ENCODE peak calls at places on chromosome 13, in seven cellular contexts. Q, C, B, W, J, M and O are unnamed samples.

GRCh38 chr13:40969169-40969901 is 49.8 kb downstream of the ELF1 start:
- DNase-seq in Q (no peak), C (no peak), B (no peak), W (no peak), J (no peak), M (no peak), O (no peak)

GRCh38 chr13:101473458-101473857 is 21.0 kb downstream of the ITGBL1 start:
- DNase-seq in Q (peak; percentile 76), C (peak; percentile 91), B (no peak), W (peak; percentile 36), J (no peak), M (peak; percentile 67), O (no peak)

GRCh38 chr13:112727581-112727980 is 37.7 kb downstream of the ATP11A start:
- DNase-seq in Q (no peak), C (no peak), B (no peak), W (no peak), J (no peak), M (no peak), O (no peak)

GRCh38 chr13:44259045-44260042 is 114.3 kb upstream of the SERP2 start:
- DNase-seq in Q (peak; percentile 82), C (peak; percentile 47), B (peak; percentile 54), W (peak; percentile 68), J (peak; percentile 55), M (peak; percentile 66), O (peak; percentile 13)

GRCh38 chr13:109955598-109955997 is 169.2 kb upstream of the IRS2 start:
- DNase-seq in Q (no peak), C (peak; percentile 37), B (no peak), W (no peak), J (no peak), M (peak; percentile 85), O (no peak)

GRCh38 chr13:99237981-99238662 is 20.1 kb downstream of the GPR18 start:
- DNase-seq in Q (no peak), C (no peak), B (no peak), W (no peak), J (no peak), M (no peak), O (no peak)

GRCh38 chr13:72399351-72399750 is 328.1 kb downstream of the MZT1 start:
- DNase-seq in Q (no peak), C (no peak), B (no peak), W (no peak), J (no peak), M (no peak), O (no peak)

GRCh38 chr13:114145256-114145655 is 12.8 kb upstream of the RASA3 start:
- DNase-seq in Q (no peak), C (no peak), B (peak; percentile 9), W (no peak), J (no peak), M (no peak), O (no peak)

GRCh38 chr13:95955255-95955654 is 97.9 kb downstream of the UGGT2 start:
- DNase-seq in Q (no peak), C (no peak), B (no peak), W (no peak), J (no peak), M (no peak), O (no peak)

GRCh38 chr13:23980160-23980551 is 82.9 kb upstream of the C1QTNF9B start:
- DNase-seq in Q (peak; percentile 91), C (peak; percentile 95), B (peak; percentile 84), W (peak; percentile 90), J (peak; percentile 50), M (peak; percentile 95), O (peak; percentile 75)

GRCh38 chr13:111281751-111282311 is 38.6 kb upstream of the TEX29 start:
- DNase-seq in Q (no peak), C (peak; percentile 63), B (no peak), W (no peak), J (no peak), M (peak; percentile 57), O (no peak)

GRCh38 chr13:24209138-24209537 is 48.6 kb downstream of the SPATA13 start:
- DNase-seq in Q (no peak), C (no peak), B (no peak), W (no peak), J (no peak), M (no peak), O (no peak)

GRCh38 chr13:92842145-92842544 is 384.5 kb upstream of the GPC6 start:
- DNase-seq in Q (no peak), C (peak; percentile 70), B (no peak), W (no peak), J (no peak), M (peak; percentile 91), O (no peak)

GRCh38 chr13:44068169-44068568 is 188.5 kb downstream of the LACC1 start:
- DNase-seq in Q (no peak), C (peak; percentile 76), B (no peak), W (no peak), J (no peak), M (peak; percentile 56), O (no peak)

GRCh38 chr13:45695198-45695730 is 6.9 kb upstream of the CBY2 start:
- DNase-seq in Q (no peak), C (peak; percentile 38), B (no peak), W (no peak), J (no peak), M (peak; percentile 5), O (no peak)

GRCh38 chr13:93700115-93700514 is 473.5 kb downstream of the GPC6 start:
- DNase-seq in Q (no peak), C (peak; percentile 11), B (no peak), W (no peak), J (no peak), M (no peak), O (no peak)

GRCh38 chr13:41007359-41008118 is 11.6 kb downstream of the ELF1 start:
- DNase-seq in Q (no peak), C (peak; percentile 76), B (no peak), W (no peak), J (no peak), M (no peak), O (no peak)

GRCh38 chr13:83215627-83216026 is 666.6 kb downstream of the SLITRK1 start:
- DNase-seq in Q (no peak), C (peak; percentile 81), B (no peak), W (no peak), J (no peak), M (peak; percentile 81), O (no peak)

GRCh38 chr13:114077938-114078335 is 54.5 kb downstream of the RASA3 start:
- DNase-seq in Q (peak; percentile 44), C (peak; percentile 89), B (no peak), W (no peak), J (no peak), M (peak; percentile 74), O (peak; percentile 3)

GRCh38 chr13:112785419-112785856 is 95.6 kb downstream of the ATP11A start:
- DNase-seq in Q (no peak), C (no peak), B (no peak), W (no peak), J (no peak), M (no peak), O (peak; percentile 24)

GRCh38 chr13:113941571-113942191 is 32.2 kb downstream of the C13orf46 start:
- DNase-seq in Q (no peak), C (no peak), B (peak; percentile 9), W (no peak), J (no peak), M (peak; percentile 37), O (no peak)

GRCh38 chr13:23959231-23959862 is 62.0 kb upstream of the C1QTNF9B start:
- DNase-seq in Q (no peak), C (peak; percentile 52), B (no peak), W (no peak), J (no peak), M (peak; percentile 59), O (no peak)

GRCh38 chr13:102141625-102142472 is 260.0 kb downstream of the FGF14 start:
- DNase-seq in Q (no peak), C (peak; percentile 67), B (no peak), W (no peak), J (no peak), M (peak; percentile 36), O (no peak)

GRCh38 chr13:63737418-63737817 is 2321.8 kb upstream of the PCDH20 start:
- DNase-seq in Q (no peak), C (no peak), B (no peak), W (no peak), J (no peak), M (no peak), O (no peak)

DNA sequence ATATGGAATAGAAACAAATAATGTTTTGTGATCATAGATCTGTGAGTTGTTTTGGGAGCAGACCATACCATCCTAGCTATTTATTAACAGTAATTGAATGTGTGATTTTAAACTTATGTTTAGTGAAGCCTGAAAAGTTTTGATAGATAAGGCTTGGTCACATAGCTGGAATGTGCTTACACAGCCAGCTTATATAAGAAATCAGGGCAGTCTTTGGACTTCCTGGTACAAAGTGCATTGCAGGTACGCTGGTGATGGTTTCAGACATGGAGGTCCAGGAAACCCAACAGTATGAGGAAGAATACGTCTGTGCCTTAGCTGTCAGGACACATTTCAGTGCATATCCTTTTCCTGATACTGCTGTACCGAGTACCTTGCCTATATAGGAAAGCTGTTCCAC is 2316.2 kb upstream of the PCDH20 start:
- DNase-seq in Q (no peak), C (no peak), B (no peak), W (no peak), J (no peak), M (no peak), O (no peak)
- H3K27ac ChIP-seq in Q (no peak overlapping the region), C (no peak overlapping the region), B (peak overlapping the region; percentile 26), W (no peak overlapping the region), J (no peak overlapping the region), M (no peak overlapping the region), O (no peak overlapping the region)

GRCh38 chr13:49629196-49629938 is 1.1 kb downstream of the ARL11 start:
- DNase-seq in Q (no peak), C (no peak), B (no peak), W (no peak), J (no peak), M (no peak), O (no peak)
- H3K27ac ChIP-seq in Q (no peak overlapping the region), C (no peak overlapping the region), B (no peak overlapping the region), W (no peak overlapping the region), J (no peak overlapping the region), M (no peak overlapping the region), O (no peak overlapping the region)

GRCh38 chr13:42022796-42023493 is 25.5 kb upstream of the DGKH start:
- DNase-seq in Q (no peak), C (no peak), B (no peak), W (no peak), J (no peak), M (peak; percentile 42), O (no peak)

GRCh38 chr13:42014119-42014518 is 34.3 kb upstream of the DGKH start:
- DNase-seq in Q (no peak), C (no peak), B (no peak), W (no peak), J (no peak), M (no peak), O (no peak)

GRCh38 chr13:42011601-42012401 is 36.6 kb upstream of the DGKH start:
- DNase-seq in Q (no peak), C (no peak), B (peak; percentile 12), W (no peak), J (no peak), M (no peak), O (no peak)

DNA sequence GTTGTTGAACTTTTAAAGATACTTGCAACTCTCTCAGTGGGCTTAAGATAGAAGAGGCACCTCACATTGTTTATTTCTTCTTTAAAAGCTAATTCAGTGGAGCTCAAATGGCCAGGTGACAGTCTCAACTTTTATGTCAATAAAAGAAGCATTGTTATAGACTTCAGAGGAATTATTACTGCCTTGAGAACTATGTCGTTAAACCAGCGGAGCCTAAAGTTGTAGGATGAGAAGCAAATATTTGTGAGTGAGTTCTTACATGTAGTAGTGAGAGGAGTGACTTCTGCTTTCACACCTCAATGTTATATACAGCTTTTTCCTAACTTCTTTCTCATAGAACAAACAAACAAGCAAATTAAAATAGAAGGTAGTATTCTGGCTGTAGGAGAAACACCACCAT is 31.2 kb upstream of the DGKH start:
- DNase-seq in Q (no peak), C (no peak), B (no peak), W (no peak), J (no peak), M (no peak), O (no peak)
- H3K27ac ChIP-seq in Q (no peak overlapping the region), C (no peak overlapping the region), B (no peak overlapping the region), W (no peak overlapping the region), J (no peak overlapping the region), M (no peak overlapping the region), O (no peak overlapping the region)

GRCh38 chr13:55538424-55538823 is 1602.3 kb upstream of the PRR20A start:
- DNase-seq in Q (no peak), C (no peak), B (no peak), W (no peak), J (no peak), M (no peak), O (no peak)
- H3K27ac ChIP-seq in Q (no peak overlapping the region), C (no peak overlapping the region), B (no peak overlapping the region), W (no peak overlapping the region), J (no peak overlapping the region), M (no peak overlapping the region), O (no peak overlapping the region)